ENCODE peak calls at places on chromosomes 12 and 14, in eight cellular contexts. One of them, this sample, is unnamed. For H3K9me3, the result is how much of the 10 kb centered on the place peaks cover.

GRCh38 chr12:54394281-54394719 is 9.8 kb upstream of the ZNF385A start:
- DNase-seq in A549: no peak
- DNase-seq in IMR-90: peak
- DNase-seq in HepG2: peak
- DNase-seq in HCT116: peak
- DNase-seq in aorta: no peak
- DNase-seq in uterus: no peak
- DNase-seq in SJSA1: peak
- DNase-seq in this sample: peak

GRCh38 chr12:131608740-131609665 is 101.9 kb upstream of the SFSWAP start:
- DNase-seq in A549: peak
- DNase-seq in IMR-90: peak
- DNase-seq in HepG2: peak
- DNase-seq in HCT116: peak
- DNase-seq in aorta: peak
- DNase-seq in uterus: peak
- DNase-seq in SJSA1: peak
- DNase-seq in this sample: peak

GRCh38 chr14:103863245-103863644 is 15.9 kb upstream of the PPP1R13B start:
- DNase-seq in A549: no peak
- DNase-seq in IMR-90: no peak
- DNase-seq in HepG2: no peak
- DNase-seq in HCT116: no peak
- DNase-seq in aorta: no peak
- DNase-seq in uterus: no peak
- DNase-seq in SJSA1: no peak
- DNase-seq in this sample: no peak

GRCh38 chr12:7602287-7602686 is 63.4 kb downstream of the APOBEC1 start:
- DNase-seq in A549: no peak
- DNase-seq in IMR-90: peak
- DNase-seq in HepG2: no peak
- DNase-seq in HCT116: peak
- DNase-seq in aorta: no peak
- DNase-seq in uterus: no peak
- DNase-seq in SJSA1: no peak
- DNase-seq in this sample: no peak

GRCh38 chr12:99498756-99499155 is 148.8 kb upstream of the GARIN6 start:
- DNase-seq in A549: peak
- DNase-seq in IMR-90: peak
- DNase-seq in HepG2: no peak
- DNase-seq in HCT116: no peak
- DNase-seq in aorta: no peak
- DNase-seq in uterus: no peak
- DNase-seq in SJSA1: no peak
- DNase-seq in this sample: no peak

GRCh38 chr14:105492966-105493871 is 2.2 kb downstream of the TEDC1 start:
- DNase-seq in A549: no peak
- DNase-seq in IMR-90: no peak
- DNase-seq in HepG2: no peak
- DNase-seq in HCT116: no peak
- DNase-seq in aorta: peak
- DNase-seq in uterus: peak
- DNase-seq in SJSA1: no peak
- DNase-seq in this sample: no peak

GRCh38 chr14:54689928-54690327 is 123.0 kb downstream of the SAMD4A start:
- DNase-seq in A549: no peak
- DNase-seq in IMR-90: no peak
- DNase-seq in HepG2: no peak
- DNase-seq in HCT116: no peak
- DNase-seq in aorta: no peak
- DNase-seq in uterus: no peak
- DNase-seq in SJSA1: no peak
- DNase-seq in this sample: no peak

GRCh38 chr12:94701711-94702110 is 51.4 kb upstream of the TMCC3 start:
- DNase-seq in A549: no peak
- DNase-seq in IMR-90: no peak
- DNase-seq in HepG2: no peak
- DNase-seq in HCT116: no peak
- DNase-seq in aorta: no peak
- DNase-seq in uterus: no peak
- DNase-seq in SJSA1: no peak
- DNase-seq in this sample: no peak

GRCh38 chr12:30098677-30099076 is 314.9 kb upstream of the TMTC1 start:
- DNase-seq in A549: no peak
- DNase-seq in IMR-90: no peak
- DNase-seq in HepG2: no peak
- DNase-seq in HCT116: no peak
- DNase-seq in aorta: no peak
- DNase-seq in uterus: no peak
- DNase-seq in SJSA1: no peak
- DNase-seq in this sample: peak

GRCh38 chr12:108214486-108214885 is 85.4 kb downstream of the WSCD2 start:
- DNase-seq in A549: peak
- DNase-seq in IMR-90: peak
- DNase-seq in HepG2: peak
- DNase-seq in HCT116: no peak
- DNase-seq in aorta: peak
- DNase-seq in uterus: no peak
- DNase-seq in SJSA1: no peak
- DNase-seq in this sample: no peak

GRCh38 chr12:1820191-1820599 is at the start of gene LRTM2:
- DNase-seq in A549: no peak
- DNase-seq in IMR-90: no peak
- DNase-seq in HepG2: no peak
- DNase-seq in HCT116: no peak
- DNase-seq in aorta: no peak
- DNase-seq in uterus: no peak
- DNase-seq in SJSA1: no peak
- DNase-seq in this sample: no peak

GRCh38 chr14:83975435-83976222 is 1554.3 kb upstream of the FLRT2 start:
- DNase-seq in A549: no peak
- DNase-seq in IMR-90: peak
- DNase-seq in HepG2: no peak
- DNase-seq in HCT116: no peak
- DNase-seq in aorta: peak
- DNase-seq in uterus: no peak
- DNase-seq in SJSA1: no peak
- DNase-seq in this sample: no peak

GRCh38 chr14:103628221-103628683 is 759 bp upstream of the KLC1 start:
- DNase-seq in A549: peak
- DNase-seq in IMR-90: peak
- DNase-seq in HepG2: no peak
- DNase-seq in HCT116: peak
- DNase-seq in aorta: peak
- DNase-seq in uterus: peak
- DNase-seq in SJSA1: peak
- DNase-seq in this sample: no peak

DNA sequence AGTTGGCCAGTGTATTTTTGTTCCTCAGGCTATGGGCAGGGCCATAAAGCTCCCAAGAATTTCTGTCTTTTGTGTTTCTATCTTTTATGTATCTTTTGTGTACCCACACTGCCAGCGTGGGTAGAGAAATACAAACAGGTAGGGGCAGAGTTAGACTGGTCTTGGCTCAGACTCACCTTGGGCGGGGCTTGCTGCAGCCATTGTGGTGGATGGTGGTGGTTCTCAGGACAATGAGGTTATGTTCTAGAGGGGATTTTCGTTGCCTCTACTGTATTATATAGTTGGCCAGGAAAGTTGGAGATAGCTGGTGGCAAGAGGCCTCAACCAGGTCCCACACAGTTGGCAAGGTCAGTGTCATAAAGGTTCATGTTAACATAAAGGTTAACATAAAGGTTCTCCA is 977.5 kb upstream of the LRFN5 start:
- DNase-seq in A549: no peak
- DNase-seq in IMR-90: no peak
- DNase-seq in HepG2: no peak
- DNase-seq in HCT116: no peak
- DNase-seq in aorta: no peak
- DNase-seq in uterus: no peak
- DNase-seq in SJSA1: no peak
- DNase-seq in this sample: no peak
- H3K4me3 ChIP-seq in A549: no peak
- H3K4me3 ChIP-seq in IMR-90: no peak
- H3K4me3 ChIP-seq in HepG2: no peak
- H3K4me3 ChIP-seq in HCT116: no peak
- H3K4me3 ChIP-seq in aorta: no peak
- H3K4me3 ChIP-seq in uterus: no peak
- H3K4me3 ChIP-seq in SJSA1: no peak
- H3K4me3 ChIP-seq in this sample: no peak

GRCh38 chr14:74732387-74732786 is 19.4 kb downstream of the FCF1 start:
- DNase-seq in A549: no peak
- DNase-seq in IMR-90: no peak
- DNase-seq in HepG2: no peak
- DNase-seq in HCT116: no peak
- DNase-seq in aorta: no peak
- DNase-seq in uterus: no peak
- DNase-seq in SJSA1: no peak
- DNase-seq in this sample: no peak

GRCh38 chr14:74735113-74735512 is 22.2 kb downstream of the FCF1 start:
- DNase-seq in A549: no peak
- DNase-seq in IMR-90: no peak
- DNase-seq in HepG2: no peak
- DNase-seq in HCT116: no peak
- DNase-seq in aorta: no peak
- DNase-seq in uterus: no peak
- DNase-seq in SJSA1: no peak
- DNase-seq in this sample: no peak

GRCh38 chr14:74739293-74740030 is 23.7 kb upstream of the YLPM1 start:
- DNase-seq in A549: no peak
- DNase-seq in IMR-90: peak
- DNase-seq in HepG2: no peak
- DNase-seq in HCT116: no peak
- DNase-seq in aorta: no peak
- DNase-seq in uterus: no peak
- DNase-seq in SJSA1: no peak
- DNase-seq in this sample: no peak

GRCh38 chr14:74733241-74733640 is 20.3 kb downstream of the FCF1 start:
- DNase-seq in A549: no peak
- DNase-seq in IMR-90: no peak
- DNase-seq in HepG2: no peak
- DNase-seq in HCT116: no peak
- DNase-seq in aorta: no peak
- DNase-seq in uterus: no peak
- DNase-seq in SJSA1: no peak
- DNase-seq in this sample: no peak

GRCh38 chr14:74737753-74738325 is 24.9 kb downstream of the FCF1 start:
- DNase-seq in A549: no peak
- DNase-seq in IMR-90: peak
- DNase-seq in HepG2: no peak
- DNase-seq in HCT116: no peak
- DNase-seq in aorta: no peak
- DNase-seq in uterus: no peak
- DNase-seq in SJSA1: no peak
- DNase-seq in this sample: no peak
- H3K9me3 ChIP-seq in A549: under half
- H3K9me3 ChIP-seq in IMR-90: under half
- H3K9me3 ChIP-seq in HepG2: under half
- H3K9me3 ChIP-seq in HCT116: under half
- H3K9me3 ChIP-seq in aorta: under half
- H3K9me3 ChIP-seq in uterus: under half
- H3K9me3 ChIP-seq in SJSA1: under half
- H3K9me3 ChIP-seq in this sample: under half

DNA sequence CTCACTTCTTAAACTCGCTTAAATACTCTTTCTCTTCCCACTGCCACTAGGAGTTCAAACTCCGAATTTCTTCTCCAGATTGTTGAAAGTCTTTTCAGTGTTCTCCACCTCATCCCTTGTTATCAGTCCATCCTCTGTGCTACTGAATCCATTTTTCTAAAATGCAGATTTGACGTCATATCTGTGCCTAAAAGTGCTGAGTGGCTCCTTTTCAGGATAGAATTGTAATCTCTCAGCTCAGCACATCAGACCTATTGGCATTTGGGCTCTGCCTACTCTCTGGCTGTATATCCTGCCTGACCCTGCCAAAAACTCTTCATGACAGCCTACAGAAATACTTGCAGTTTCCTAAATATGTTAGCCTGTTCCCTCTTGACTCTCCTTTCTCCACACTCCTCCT is 1.0 kb upstream of the RABGGTA start:
- DNase-seq in A549: no peak
- DNase-seq in IMR-90: no peak
- DNase-seq in HepG2: no peak
- DNase-seq in HCT116: no peak
- DNase-seq in aorta: no peak
- DNase-seq in uterus: no peak
- DNase-seq in SJSA1: no peak
- DNase-seq in this sample: no peak
- H3K4me3 ChIP-seq in A549: no peak
- H3K4me3 ChIP-seq in IMR-90: no peak
- H3K4me3 ChIP-seq in HepG2: no peak
- H3K4me3 ChIP-seq in HCT116: no peak
- H3K4me3 ChIP-seq in aorta: no peak
- H3K4me3 ChIP-seq in uterus: no peak
- H3K4me3 ChIP-seq in SJSA1: no peak
- H3K4me3 ChIP-seq in this sample: no peak

GRCh38 chr12:133235401-133236112 is at the start of gene ANHX:
- DNase-seq in A549: no peak
- DNase-seq in IMR-90: no peak
- DNase-seq in HepG2: no peak
- DNase-seq in HCT116: no peak
- DNase-seq in aorta: no peak
- DNase-seq in uterus: no peak
- DNase-seq in SJSA1: no peak
- DNase-seq in this sample: no peak

GRCh38 chr12:133236556-133236955 is 879 bp upstream of the ANHX start:
- DNase-seq in A549: no peak
- DNase-seq in IMR-90: no peak
- DNase-seq in HepG2: no peak
- DNase-seq in HCT116: no peak
- DNase-seq in aorta: no peak
- DNase-seq in uterus: no peak
- DNase-seq in SJSA1: no peak
- DNase-seq in this sample: no peak

GRCh38 chr12:133233993-133234564 is 1.6 kb downstream of the ANHX start:
- DNase-seq in A549: no peak
- DNase-seq in IMR-90: no peak
- DNase-seq in HepG2: no peak
- DNase-seq in HCT116: no peak
- DNase-seq in aorta: no peak
- DNase-seq in uterus: no peak
- DNase-seq in SJSA1: no peak
- DNase-seq in this sample: no peak

GRCh38 chr12:133236144-133236543 is 467 bp upstream of the ANHX start:
- DNase-seq in A549: no peak
- DNase-seq in IMR-90: no peak
- DNase-seq in HepG2: no peak
- DNase-seq in HCT116: no peak
- DNase-seq in aorta: no peak
- DNase-seq in uterus: no peak
- DNase-seq in SJSA1: no peak
- DNase-seq in this sample: no peak

DNA sequence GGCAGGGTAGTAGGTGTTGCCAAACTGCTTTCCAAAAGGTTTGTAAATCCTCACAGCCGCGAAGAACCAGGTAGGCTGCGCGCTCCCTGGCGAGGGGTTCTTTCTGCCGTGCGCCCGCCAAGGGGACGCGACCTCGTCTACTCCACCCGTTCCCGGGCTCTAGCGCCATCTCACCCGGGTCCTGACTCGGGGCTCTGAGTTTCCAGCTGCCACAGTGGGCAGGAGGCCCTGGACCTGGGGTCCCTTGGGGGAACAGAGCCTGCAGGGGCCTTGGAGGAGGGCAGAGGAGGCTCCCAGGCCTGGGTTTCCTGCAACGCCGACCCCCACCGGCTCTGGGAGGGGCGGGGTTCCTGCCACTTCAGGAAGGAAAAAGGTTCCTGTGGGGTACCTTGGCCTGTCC is 706 bp downstream of the ANHX start:
- DNase-seq in A549: no peak
- DNase-seq in IMR-90: no peak
- DNase-seq in HepG2: no peak
- DNase-seq in HCT116: no peak
- DNase-seq in aorta: no peak
- DNase-seq in uterus: no peak
- DNase-seq in SJSA1: no peak
- DNase-seq in this sample: no peak
- H3K9me3 ChIP-seq in A549: half or more
- H3K9me3 ChIP-seq in IMR-90: half or more
- H3K9me3 ChIP-seq in HepG2: half or more
- H3K9me3 ChIP-seq in HCT116: under half
- H3K9me3 ChIP-seq in aorta: under half
- H3K9me3 ChIP-seq in uterus: under half
- H3K9me3 ChIP-seq in SJSA1: under half
- H3K9me3 ChIP-seq in this sample: under half